ENCODE peak calls at places on chromosomes 11 and 22, in seven cellular contexts. One of them, this sample, is unnamed.

GRCh38 chr22:49992921-49993648 is 19.5 kb downstream of the IL17REL start:
- DNase-seq in C1 segment of cervical spinal cord: peak; percentile 87
- DNase-seq in effector CD4-positive, alpha-beta T cell: peak; percentile 54
- DNase-seq in endothelial cell: peak; percentile 61
- DNase-seq in T-helper 2 cell treated with Interferon-gamma antibody and Interleukin-4, amounts not matched to agents 5 μg/mL and 100 μg/mL, for 36 hours: peak; percentile 61
- DNase-seq in lung microvascular endothelial cell: peak; percentile 71
- DNase-seq in non-pigmented ciliary epithelial cell: no peak
- DNase-seq in this sample: no peak

GRCh38 chr22:45994516-45995404 is 17.8 kb upstream of the WNT7B start:
- DNase-seq in lung microvascular endothelial cell: peak; percentile 64
- DNase-seq in effector CD4-positive, alpha-beta T cell: peak; percentile 77
- DNase-seq in T-helper 2 cell treated with Interferon-gamma antibody and Interleukin-4, amounts not matched to agents 5 μg/mL and 100 μg/mL, for 36 hours: peak; percentile 55
- DNase-seq in endothelial cell: peak; percentile 96
- DNase-seq in C1 segment of cervical spinal cord: no peak
- DNase-seq in non-pigmented ciliary epithelial cell: no peak
- DNase-seq in this sample: no peak

GRCh38 chr11:47241740-47242400 is 6.7 kb downstream of the ACP2 start:
- DNase-seq in lung microvascular endothelial cell: peak; percentile 33
- DNase-seq in effector CD4-positive, alpha-beta T cell: no peak
- DNase-seq in endothelial cell: no peak
- DNase-seq in T-helper 2 cell treated with Interferon-gamma antibody and Interleukin-4, amounts not matched to agents 5 μg/mL and 100 μg/mL, for 36 hours: no peak
- DNase-seq in non-pigmented ciliary epithelial cell: no peak
- DNase-seq in C1 segment of cervical spinal cord: no peak
- DNase-seq in this sample: no peak

GRCh38 chr11:65787649-65788622 is 1.1 kb downstream of the OVOL1 start:
- DNase-seq in effector CD4-positive, alpha-beta T cell: no peak
- DNase-seq in non-pigmented ciliary epithelial cell: no peak
- DNase-seq in lung microvascular endothelial cell: no peak
- DNase-seq in T-helper 2 cell treated with Interferon-gamma antibody and Interleukin-4, amounts not matched to agents 5 μg/mL and 100 μg/mL, for 36 hours: no peak
- DNase-seq in endothelial cell: no peak
- DNase-seq in C1 segment of cervical spinal cord: no peak
- DNase-seq in this sample: no peak

GRCh38 chr22:28560005-28560742 is 119.5 kb downstream of the TTC28 start:
- DNase-seq in lung microvascular endothelial cell: peak; percentile 37
- DNase-seq in effector CD4-positive, alpha-beta T cell: no peak
- DNase-seq in C1 segment of cervical spinal cord: no peak
- DNase-seq in T-helper 2 cell treated with Interferon-gamma antibody and Interleukin-4, amounts not matched to agents 5 μg/mL and 100 μg/mL, for 36 hours: no peak
- DNase-seq in non-pigmented ciliary epithelial cell: no peak
- DNase-seq in endothelial cell: no peak
- DNase-seq in this sample: peak; percentile 7

GRCh38 chr11:15113381-15113780 is 1.3 kb upstream of the INSC start:
- DNase-seq in lung microvascular endothelial cell: no peak
- DNase-seq in endothelial cell: no peak
- DNase-seq in T-helper 2 cell treated with Interferon-gamma antibody and Interleukin-4, amounts not matched to agents 5 μg/mL and 100 μg/mL, for 36 hours: no peak
- DNase-seq in C1 segment of cervical spinal cord: no peak
- DNase-seq in non-pigmented ciliary epithelial cell: no peak
- DNase-seq in effector CD4-positive, alpha-beta T cell: no peak
- DNase-seq in this sample: no peak

GRCh38 chr11:58392741-58393140 is 13.9 kb downstream of the OR5B3 start:
- DNase-seq in endothelial cell: no peak
- DNase-seq in C1 segment of cervical spinal cord: no peak
- DNase-seq in T-helper 2 cell treated with Interferon-gamma antibody and Interleukin-4, amounts not matched to agents 5 μg/mL and 100 μg/mL, for 36 hours: no peak
- DNase-seq in effector CD4-positive, alpha-beta T cell: no peak
- DNase-seq in lung microvascular endothelial cell: no peak
- DNase-seq in non-pigmented ciliary epithelial cell: no peak
- DNase-seq in this sample: no peak

GRCh38 chr11:121603316-121603715 is 150.5 kb upstream of the SORL1-AS1 start:
- DNase-seq in non-pigmented ciliary epithelial cell: no peak
- DNase-seq in T-helper 2 cell treated with Interferon-gamma antibody and Interleukin-4, amounts not matched to agents 5 μg/mL and 100 μg/mL, for 36 hours: no peak
- DNase-seq in endothelial cell: no peak
- DNase-seq in effector CD4-positive, alpha-beta T cell: no peak
- DNase-seq in C1 segment of cervical spinal cord: no peak
- DNase-seq in lung microvascular endothelial cell: no peak
- DNase-seq in this sample: no peak

GRCh38 chr22:37094239-37094638 is 15.3 kb downstream of the TMPRSS6 start:
- DNase-seq in endothelial cell: no peak
- DNase-seq in T-helper 2 cell treated with Interferon-gamma antibody and Interleukin-4, amounts not matched to agents 5 μg/mL and 100 μg/mL, for 36 hours: no peak
- DNase-seq in non-pigmented ciliary epithelial cell: no peak
- DNase-seq in effector CD4-positive, alpha-beta T cell: no peak
- DNase-seq in C1 segment of cervical spinal cord: no peak
- DNase-seq in lung microvascular endothelial cell: no peak
- DNase-seq in this sample: no peak

GRCh38 chr11:26621147-26621546 is 49.1 kb upstream of the MUC15 start:
- DNase-seq in lung microvascular endothelial cell: no peak
- DNase-seq in C1 segment of cervical spinal cord: no peak
- DNase-seq in non-pigmented ciliary epithelial cell: peak; percentile 74
- DNase-seq in T-helper 2 cell treated with Interferon-gamma antibody and Interleukin-4, amounts not matched to agents 5 μg/mL and 100 μg/mL, for 36 hours: no peak
- DNase-seq in endothelial cell: no peak
- DNase-seq in effector CD4-positive, alpha-beta T cell: no peak
- DNase-seq in this sample: peak; percentile 65

GRCh38 chr11:66580803-66581202 is 12.1 kb downstream of the CCDC87 start:
- DNase-seq in lung microvascular endothelial cell: no peak
- DNase-seq in non-pigmented ciliary epithelial cell: no peak
- DNase-seq in endothelial cell: no peak
- DNase-seq in C1 segment of cervical spinal cord: no peak
- DNase-seq in effector CD4-positive, alpha-beta T cell: no peak
- DNase-seq in T-helper 2 cell treated with Interferon-gamma antibody and Interleukin-4, amounts not matched to agents 5 μg/mL and 100 μg/mL, for 36 hours: peak; percentile 22
- DNase-seq in this sample: no peak

GRCh38 chr11:10459029-10459970 is 4.2 kb downstream of the AMPD3 start:
- DNase-seq in T-helper 2 cell treated with Interferon-gamma antibody and Interleukin-4, amounts not matched to agents 5 μg/mL and 100 μg/mL, for 36 hours: peak; percentile 68
- DNase-seq in C1 segment of cervical spinal cord: peak; percentile 30
- DNase-seq in lung microvascular endothelial cell: peak; percentile 42
- DNase-seq in effector CD4-positive, alpha-beta T cell: peak; percentile 71
- DNase-seq in non-pigmented ciliary epithelial cell: no peak
- DNase-seq in endothelial cell: no peak
- DNase-seq in this sample: no peak

GRCh38 chr11:93747122-93747521 is 5.7 kb downstream of the C11orf54 start:
- DNase-seq in T-helper 2 cell treated with Interferon-gamma antibody and Interleukin-4, amounts not matched to agents 5 μg/mL and 100 μg/mL, for 36 hours: no peak
- DNase-seq in endothelial cell: no peak
- DNase-seq in non-pigmented ciliary epithelial cell: no peak
- DNase-seq in C1 segment of cervical spinal cord: no peak
- DNase-seq in effector CD4-positive, alpha-beta T cell: no peak
- DNase-seq in lung microvascular endothelial cell: no peak
- DNase-seq in this sample: no peak

GRCh38 chr11:61551630-61552029 is 29.2 kb downstream of the SYT7 start:
- DNase-seq in effector CD4-positive, alpha-beta T cell: no peak
- DNase-seq in non-pigmented ciliary epithelial cell: no peak
- DNase-seq in C1 segment of cervical spinal cord: peak; percentile 54
- DNase-seq in endothelial cell: no peak
- DNase-seq in lung microvascular endothelial cell: no peak
- DNase-seq in T-helper 2 cell treated with Interferon-gamma antibody and Interleukin-4, amounts not matched to agents 5 μg/mL and 100 μg/mL, for 36 hours: no peak
- DNase-seq in this sample: no peak

GRCh38 chr22:33073989-33074391 is 15.8 kb upstream of the SYN3 start:
- DNase-seq in endothelial cell: no peak
- DNase-seq in C1 segment of cervical spinal cord: no peak
- DNase-seq in effector CD4-positive, alpha-beta T cell: no peak
- DNase-seq in T-helper 2 cell treated with Interferon-gamma antibody and Interleukin-4, amounts not matched to agents 5 μg/mL and 100 μg/mL, for 36 hours: no peak
- DNase-seq in non-pigmented ciliary epithelial cell: no peak
- DNase-seq in lung microvascular endothelial cell: peak; percentile 7
- DNase-seq in this sample: peak; percentile 52